ENCODE peak calls at places on chromosome 6, in nine cellular contexts. L is suprapubic skin, I is breast epithelium, U is HCT116, N is spleen, P is stomach, C is SK-N-SH, G is Panc1, K is sigmoid colon. E is an unnamed sample.

GRCh38 chr6:91337967-91338366 is 751.1 kb upstream of the MAP3K7 start:
- DNase-seq in L (no peak), I (no peak), U (no peak), N (no peak), P (no peak), C (no peak), G (no peak), K (no peak), E (no peak)

GRCh38 chr6:12371151-12371550 is 81.0 kb downstream of the EDN1 start:
- DNase-seq in L (no peak), I (no peak), U (no peak), N (no peak), P (no peak), C (no peak), G (no peak), K (no peak), E (no peak)

GRCh38 chr6:63372951-63373533 is 53.3 kb upstream of the LGSN start:
- DNase-seq in L (no peak), I (no peak), U (no peak), N (no peak), P (no peak), C (no peak), G (no peak), K (no peak), E (no peak)

GRCh38 chr6:25697537-25698340 is 45.7 kb downstream of the SCGN start:
- DNase-seq in L (no peak), I (no peak), U (no peak), N (no peak), P (no peak), C (no peak), G (no peak), K (no peak), E (no peak)

GRCh38 chr6:124676033-124676432 is 286.2 kb upstream of the RNF217 start:
- DNase-seq in L (no peak), I (no peak), U (no peak), N (no peak), P (no peak), C (no peak), G (no peak), K (no peak), E (no peak)

GRCh38 chr6:165726915-165727314 is 63.9 kb upstream of the PDE10A start:
- DNase-seq in L (no peak), I (no peak), U (no peak), N (no peak), P (no peak), C (no peak), G (no peak), K (no peak), E (no peak)

GRCh38 chr6:3393796-3394195 is 63.1 kb downstream of the SLC22A23 start:
- DNase-seq in L (no peak), I (no peak), U (no peak), N (no peak), P (no peak), C (no peak), G (no peak), K (peak), E (no peak)

GRCh38 chr6:39553029-39553428 is 172.2 kb downstream of the KIF6 start:
- DNase-seq in L (no peak), I (no peak), U (no peak), N (no peak), P (no peak), C (no peak), G (no peak), K (no peak), E (no peak)

GRCh38 chr6:30719356-30719755 is 796 bp upstream of the TUBB start:
- DNase-seq in L (no peak), I (no peak), U (no peak), N (peak), P (no peak), C (no peak), G (no peak), K (no peak), E (no peak)

GRCh38 chr6:87755697-87756671 is 54.0 kb upstream of the AKIRIN2 start:
- DNase-seq in L (no peak), I (no peak), U (no peak), N (no peak), P (no peak), C (no peak), G (no peak), K (no peak), E (no peak)

GRCh38 chr6:158622545-158623190 is 21.9 kb downstream of the DYNLT1 start:
- DNase-seq in L (no peak), I (no peak), U (no peak), N (no peak), P (peak), C (no peak), G (no peak), K (no peak), E (no peak)

GRCh38 chr6:105991561-105992314 is 94.4 kb upstream of the PRDM1 start:
- DNase-seq in L (no peak), I (no peak), U (no peak), N (peak), P (peak), C (peak), G (no peak), K (peak), E (peak)

GRCh38 chr6:34657307-34657978 is 39.1 kb downstream of the ILRUN start:
- DNase-seq in L (no peak), I (peak), U (no peak), N (no peak), P (peak), C (no peak), G (peak), K (peak), E (peak)

GRCh38 chr6:10884245-10884972 is 2.4 kb upstream of the SYCP2L start:
- DNase-seq in L (no peak), I (no peak), U (no peak), N (no peak), P (no peak), C (no peak), G (no peak), K (no peak), E (no peak)

GRCh38 chr6:72975346-72975745 is 249.9 kb downstream of the KHDC1L start:
- DNase-seq in L (no peak), I (no peak), U (no peak), N (no peak), P (no peak), C (no peak), G (no peak), K (no peak), E (no peak)

GRCh38 chr6:137084090-137084489 is 39.3 kb upstream of the IL20RA start:
- DNase-seq in L (no peak), I (no peak), U (no peak), N (no peak), P (no peak), C (no peak), G (no peak), K (no peak), E (no peak)

DNA sequence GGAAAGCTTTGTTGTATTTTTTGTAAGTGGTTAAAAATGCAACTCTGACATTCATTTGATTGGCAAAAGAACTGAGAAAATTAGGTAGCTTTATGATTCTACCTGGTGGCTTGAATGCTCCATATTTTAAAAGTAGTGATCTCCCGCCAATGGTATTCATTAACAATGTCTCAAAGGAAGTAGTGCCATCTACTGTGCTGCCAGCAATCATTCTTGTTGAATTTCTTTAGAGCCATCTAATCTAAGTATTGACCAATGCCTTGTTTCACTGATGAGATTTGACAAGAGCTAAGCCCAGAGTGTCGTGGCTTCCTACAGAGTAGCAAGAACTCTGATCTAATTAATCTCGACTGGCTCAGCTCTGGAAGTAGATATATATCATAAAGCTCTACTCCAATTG is 696.7 kb downstream of the C6orf118 start:
- DNase-seq in L (no peak), I (no peak), U (no peak), N (no peak), P (no peak), C (peak), G (no peak), K (no peak), E (no peak)
- TF ChIP-seq CTCF in L (no peak), I (no peak), U (no peak), N (no peak), P (no peak), C (no peak), G (no peak), K (no peak), E (no peak)

DNA sequence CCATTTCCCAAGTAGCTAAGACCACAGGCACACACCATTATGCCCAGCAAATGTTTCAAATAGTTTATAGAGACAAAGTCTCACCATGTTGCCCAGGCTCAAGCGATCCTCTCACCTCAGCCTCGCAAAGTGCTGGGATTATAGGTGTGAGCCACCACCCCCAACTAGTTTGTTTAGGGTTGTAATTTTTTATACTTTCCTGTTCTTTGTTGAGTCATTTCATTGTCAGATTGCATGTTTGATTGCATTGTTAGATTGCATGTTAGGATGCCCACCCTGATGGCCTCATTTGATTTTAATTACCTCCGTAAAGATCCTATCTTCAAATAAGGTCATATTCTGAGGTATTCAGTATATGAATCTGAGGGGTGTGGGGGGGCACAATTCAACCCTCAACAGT is 73.3 kb upstream of the SASH1 start:
- DNase-seq in L (no peak), I (no peak), U (no peak), N (no peak), P (no peak), C (no peak), G (no peak), K (no peak), E (no peak)
- TF ChIP-seq POLR2AphosphoS5 in L (no peak), I (no peak), U (no peak), N (no peak), P (no peak), C (no peak), G (no peak), K (no peak), E (no peak)

GRCh38 chr6:125953502-125953875 is 3.1 kb upstream of the HINT3 start:
- DNase-seq in L (no peak), I (no peak), U (no peak), N (peak), P (peak), C (no peak), G (no peak), K (no peak), E (no peak)
- TF ChIP-seq CTCF in L (no peak), I (no peak), U (no peak), N (no peak), P (peak), C (no peak), G (peak), K (no peak), E (no peak)

GRCh38 chr6:32883789-32884188 is 29.8 kb downstream of the PSMB9 start:
- DNase-seq in L (no peak), I (no peak), U (no peak), N (no peak), P (no peak), C (no peak), G (no peak), K (peak), E (no peak)
- TF ChIP-seq POLR2AphosphoS5 in L (no peak), I (no peak), U (no peak), N (peak), P (peak), C (no peak), G (no peak), K (no peak), E (no peak)

GRCh38 chr6:127515794-127516675 is 3.1 kb downstream of the MTCL3 start:
- DNase-seq in L (no peak), I (no peak), U (peak), N (peak), P (peak), C (peak), G (no peak), K (peak), E (peak)
- TF ChIP-seq CTCF in L (no peak), I (no peak), U (no peak), N (no peak), P (no peak), C (peak), G (no peak), K (no peak), E (no peak)

E was measured in prostate gland.